ENCODE peak calls at places on chromosomes 5 and 9, in four cellular contexts. One of them, this sample, is unnamed.

GRCh38 chr9:105535920-105536668 is 21.8 kb upstream of the FKTN start:
- DNase-seq in K562: no peak
- DNase-seq in HepG2: no peak
- DNase-seq in GM12878: no peak
- DNase-seq in this sample: no peak

GRCh38 chr9:114813717-114814418 is 8.0 kb upstream of the TNFSF15 start:
- DNase-seq in GM12878: no peak
- DNase-seq in K562: no peak
- DNase-seq in HepG2: no peak
- DNase-seq in this sample: no peak

GRCh38 chr5:123512631-123513461 is 869 bp downstream of the CSNK1G3 start:
- DNase-seq in GM12878: no peak
- DNase-seq in K562: peak; percentile 48
- DNase-seq in HepG2: peak; percentile 39
- DNase-seq in this sample: peak; percentile 26

GRCh38 chr5:175246242-175246891 is 197.6 kb downstream of the DRD1 start:
- DNase-seq in K562: no peak
- DNase-seq in HepG2: no peak
- DNase-seq in GM12878: no peak
- DNase-seq in this sample: no peak

GRCh38 chr5:135307143-135307903 is 91.7 kb downstream of the MACROH2A1 start:
- DNase-seq in GM12878: no peak
- DNase-seq in K562: no peak
- DNase-seq in HepG2: no peak
- DNase-seq in this sample: no peak

GRCh38 chr5:176725521-176725920 is 78.2 kb downstream of the TSPAN17 start:
- DNase-seq in K562: no peak
- DNase-seq in HepG2: no peak
- DNase-seq in GM12878: no peak
- DNase-seq in this sample: no peak

GRCh38 chr9:104961238-104961637 is 33.3 kb upstream of the ABCA1 start:
- DNase-seq in K562: peak; percentile 60
- DNase-seq in GM12878: peak; percentile 2
- DNase-seq in HepG2: peak; percentile 72
- DNase-seq in this sample: peak; percentile 41

GRCh38 chr9:111736714-111737113 is 58.0 kb downstream of the SHOC1 start:
- DNase-seq in K562: no peak
- DNase-seq in HepG2: no peak
- DNase-seq in GM12878: no peak
- DNase-seq in this sample: no peak

GRCh38 chr9:97985058-97985861 is 2.1 kb downstream of the ANP32B start:
- DNase-seq in K562: peak; percentile 29
- DNase-seq in HepG2: no peak
- DNase-seq in GM12878: peak; percentile 9
- DNase-seq in this sample: peak; percentile 26

GRCh38 chr5:171965740-171966139 is 40.7 kb downstream of the FBXW11 start:
- DNase-seq in GM12878: no peak
- DNase-seq in K562: no peak
- DNase-seq in HepG2: no peak
- DNase-seq in this sample: no peak

GRCh38 chr5:54681036-54681435 is 163.5 kb downstream of the SNX18 start:
- DNase-seq in K562: no peak
- DNase-seq in HepG2: no peak
- DNase-seq in GM12878: no peak
- DNase-seq in this sample: no peak

GRCh38 chr9:134059661-134060395 is 8.0 kb downstream of the BRD3 start:
- DNase-seq in GM12878: peak; percentile 77
- DNase-seq in K562: no peak
- DNase-seq in HepG2: no peak
- DNase-seq in this sample: no peak

GRCh38 chr5:61228229-61228628 is 66.0 kb upstream of the SMIM15 start:
- DNase-seq in GM12878: no peak
- DNase-seq in K562: no peak
- DNase-seq in HepG2: no peak
- DNase-seq in this sample: no peak

DNA sequence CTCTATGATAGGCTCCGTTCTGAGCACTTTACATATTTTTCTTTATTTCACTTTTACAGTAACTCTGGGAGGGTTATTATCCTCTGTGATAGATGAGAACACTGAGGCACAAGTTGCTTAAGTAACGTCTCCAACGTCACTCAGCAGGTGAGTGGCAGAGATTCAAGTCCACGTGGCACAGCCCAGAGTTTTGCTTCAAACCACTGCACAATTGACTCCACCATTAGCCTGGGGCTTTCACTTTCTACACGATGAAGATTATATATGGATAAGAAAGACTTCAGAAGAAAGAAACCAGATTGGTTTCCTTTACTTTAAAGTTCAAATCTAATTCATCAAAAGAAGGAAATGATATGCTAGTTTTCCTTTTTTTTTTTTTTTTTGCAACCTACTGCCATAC is 245.9 kb downstream of the SYK start:
- DNase-seq in GM12878: no peak
- DNase-seq in HepG2: no peak
- DNase-seq in K562: no peak
- DNase-seq in this sample: no peak
- TF ChIP-seq FOXK2 in GM12878: no peak
- TF ChIP-seq FOXK2 in HepG2: no peak
- TF ChIP-seq FOXK2 in K562: no peak
- TF ChIP-seq FOXK2 in this sample: no peak

DNA sequence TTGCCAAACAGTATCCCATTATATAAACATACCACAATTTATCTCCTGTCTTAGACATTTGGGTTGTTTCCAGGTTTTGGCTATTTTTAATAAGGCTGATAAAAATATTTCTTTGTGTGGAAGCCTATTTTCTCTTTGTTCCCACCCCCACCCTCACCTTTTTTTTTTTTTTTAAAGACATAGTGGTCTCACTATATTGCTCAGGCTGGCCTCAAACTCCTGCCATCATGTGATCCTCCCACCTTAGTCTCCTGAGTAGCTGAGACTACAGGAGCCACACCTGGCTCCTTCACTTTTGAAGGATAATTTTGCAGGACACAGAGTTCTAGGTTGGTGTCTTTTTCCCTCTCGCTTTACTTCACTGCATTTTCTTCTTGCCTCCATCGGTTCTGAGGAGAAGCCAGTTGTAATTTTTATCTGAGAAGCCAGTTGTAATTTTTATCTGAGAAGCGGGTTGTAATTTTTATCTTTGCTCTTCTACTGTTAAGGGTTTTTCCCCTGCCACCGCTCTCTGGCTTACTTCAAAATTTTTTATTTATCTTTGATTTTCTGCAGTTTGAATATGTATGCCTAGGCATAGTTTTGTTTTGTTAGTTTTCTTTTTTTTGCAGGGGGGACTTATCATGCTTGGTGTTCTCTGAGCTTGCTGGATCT is 147.9 kb upstream of the CHD1 start:
- DNase-seq in K562: no peak
- DNase-seq in GM12878: no peak
- DNase-seq in HepG2: no peak
- DNase-seq in this sample: no peak
- TF ChIP-seq FOXK2 in K562: no peak
- TF ChIP-seq FOXK2 in GM12878: no peak
- TF ChIP-seq FOXK2 in HepG2: no peak
- TF ChIP-seq FOXK2 in this sample: no peak

GRCh38 chr5:137935190-137935589 is 45.9 kb downstream of the PKD2L2 start:
- DNase-seq in K562: no peak
- DNase-seq in HepG2: no peak
- DNase-seq in GM12878: peak; percentile 25
- DNase-seq in this sample: no peak

GRCh38 chr5:137935694-137936093 is 46.4 kb downstream of the PKD2L2 start:
- DNase-seq in K562: no peak
- DNase-seq in GM12878: no peak
- DNase-seq in HepG2: no peak
- DNase-seq in this sample: no peak

GRCh38 chr5:137932800-137933199 is 43.5 kb downstream of the PKD2L2 start:
- DNase-seq in GM12878: no peak
- DNase-seq in K562: no peak
- DNase-seq in HepG2: no peak
- DNase-seq in this sample: no peak

GRCh38 chr5:137938358-137939138 is 49.3 kb downstream of the PKD2L2 start:
- DNase-seq in HepG2: no peak
- DNase-seq in GM12878: no peak
- DNase-seq in K562: no peak
- DNase-seq in this sample: no peak

DNA sequence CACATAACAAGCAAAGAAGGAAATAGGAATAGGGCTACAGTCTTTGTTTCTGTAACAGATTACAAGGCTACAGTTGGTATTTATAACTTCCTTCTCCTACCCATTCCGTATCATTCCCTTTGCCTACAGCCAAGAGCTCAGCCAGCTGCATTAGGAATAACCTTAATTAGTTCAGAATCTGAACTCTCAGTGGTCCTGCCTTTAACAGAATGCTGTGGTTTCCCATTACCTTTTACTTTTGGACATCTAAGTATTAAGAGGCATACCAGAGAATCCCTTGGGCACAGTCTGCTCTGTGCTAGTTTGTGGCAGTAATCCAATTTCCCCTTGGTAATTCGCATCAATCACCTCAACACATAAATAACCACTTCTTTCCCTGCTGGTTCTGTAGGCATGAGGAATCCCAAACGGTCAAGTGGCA is 44.2 kb downstream of the PKD2L2 start:
- DNase-seq in HepG2: no peak
- DNase-seq in GM12878: no peak
- DNase-seq in K562: no peak
- DNase-seq in this sample: peak; percentile 10
- TF ChIP-seq FOXK2 in HepG2: no peak
- TF ChIP-seq FOXK2 in GM12878: no peak
- TF ChIP-seq FOXK2 in K562: no peak
- TF ChIP-seq FOXK2 in this sample: no peak

GRCh38 chr5:160199410-160199911 is 29.8 kb upstream of the FABP6 start:
- DNase-seq in K562: peak; percentile 83
- DNase-seq in HepG2: no peak
- DNase-seq in GM12878: no peak
- DNase-seq in this sample: peak; percentile 90
- TF ChIP-seq FOXK2 in K562: no peak
- TF ChIP-seq FOXK2 in HepG2: no peak
- TF ChIP-seq FOXK2 in GM12878: no peak
- TF ChIP-seq FOXK2 in this sample: no peak

GRCh38 chr9:130860458-130861316 is 25.6 kb downstream of the ABL1 start:
- DNase-seq in GM12878: no peak
- DNase-seq in HepG2: no peak
- DNase-seq in K562: peak; percentile 94
- DNase-seq in this sample: no peak
- TF ChIP-seq FOXK2 in GM12878: no peak
- TF ChIP-seq FOXK2 in HepG2: no peak
- TF ChIP-seq FOXK2 in K562: no peak
- TF ChIP-seq FOXK2 in this sample: no peak